ENCODE peak calls at places on chromosomes 16 and 17, in five cellular contexts. J is lung; D is brain microvascular endothelial cell; U is posterior vena cava; Y is stimulated activated CD4-positive, alpha-beta T cell treated with anti-CD3 and anti-CD28 coated beads, Interleukin-12 subunit alpha, Interleukin-12 subunit beta, amount 100 ng/mL, for 4 hours. L is an unnamed sample.
A peak's percentile ranks its signal among the peaks of the same experiment; 100 is the strongest.

GRCh38 chr16:57834936-57835335 is 32.6 kb upstream of the KIFC3 start:
- DNase-seq in D (peak; percentile 52), J (no peak), Y (no peak), U (no peak), L (no peak)

GRCh38 chr17:38868095-38868967 is 1.5 kb upstream of the LASP1 start:
- DNase-seq in D (peak; percentile 54), Y (no peak), J (peak; percentile 32), U (peak; percentile 93), L (peak; percentile 92)

GRCh38 chr17:48970865-48971687 is 2.7 kb upstream of the GIP start:
- DNase-seq in U (no peak), Y (no peak), D (no peak), J (no peak), L (no peak)

GRCh38 chr16:67547423-67548264 is 14.7 kb upstream of the CTCF start:
- DNase-seq in J (no peak), D (no peak), U (peak; percentile 80), Y (no peak), L (peak; percentile 79)

GRCh38 chr17:39652635-39653315 is 12.4 kb upstream of the TCAP start:
- DNase-seq in U (no peak), Y (no peak), J (no peak), D (no peak), L (no peak)

GRCh38 chr17:57881783-57882291 is 32.0 kb upstream of the MRPS23 start:
- DNase-seq in U (no peak), D (no peak), J (no peak), Y (no peak), L (peak; percentile 66)

GRCh38 chr16:74322301-74322710 is 25.7 kb downstream of the PSMD7 start:
- DNase-seq in U (no peak), D (no peak), J (no peak), Y (no peak), L (no peak)

GRCh38 chr17:5931611-5932010 is 138.6 kb upstream of the WSCD1 start:
- DNase-seq in D (no peak), U (no peak), J (no peak), Y (no peak), L (no peak)

GRCh38 chr16:64008131-64008530 is 1113.7 kb downstream of the CDH11 start:
- DNase-seq in Y (no peak), D (no peak), J (no peak), U (no peak), L (no peak)

GRCh38 chr16:26550111-26550610 is 516.6 kb upstream of the C16orf82 start:
- DNase-seq in U (no peak), J (no peak), Y (no peak), D (no peak), L (no peak)

GRCh38 chr17:32664936-32665583 is 178.3 kb downstream of the CDK5R1 start:
- DNase-seq in Y (no peak), U (no peak), D (no peak), J (no peak), L (no peak)

GRCh38 chr16:62805221-62805857 is 769.1 kb upstream of the CDH8 start:
- DNase-seq in U (no peak), Y (no peak), D (no peak), J (no peak), L (no peak)

GRCh38 chr17:50532452-50533024 is at the start of gene EPN3:
- DNase-seq in U (no peak), Y (no peak), D (no peak), J (no peak), L (peak; percentile 77)

GRCh38 chr17:78746263-78746948 is 35.7 kb downstream of the CYTH1 start:
- DNase-seq in Y (no peak), U (no peak), D (no peak), J (no peak), L (no peak)

GRCh38 chr16:23286131-23286532 is 16.0 kb upstream of the SCNN1B start:
- DNase-seq in J (no peak), Y (no peak), U (no peak), D (peak; percentile 65), L (no peak)

GRCh38 chr17:21132428-21132827 is 5.7 kb downstream of the DHRS7B start:
- DNase-seq in U (no peak), J (no peak), Y (no peak), D (no peak), L (no peak)

GRCh38 chr16:53931946-53932345 is 228.0 kb downstream of the FTO start:
- DNase-seq in Y (no peak), U (no peak), D (no peak), J (no peak), L (no peak)

GRCh38 chr17:76145231-76146052 is 4.4 kb upstream of the FOXJ1 start:
- DNase-seq in J (no peak), D (no peak), U (peak; percentile 70), Y (peak; percentile 34), L (no peak)

GRCh38 chr17:78977992-78978973 is 1.4 kb downstream of the LGALS3BP start:
- DNase-seq in J (no peak), U (no peak), D (no peak), Y (no peak), L (peak; percentile 71)

GRCh38 chr16:379183-379960 is 2.4 kb downstream of the PGAP6 start:
- DNase-seq in J (peak; percentile 88), D (no peak), Y (no peak), U (no peak), L (peak; percentile 92)

GRCh38 chr17:80793851-80794267 is 197.8 kb upstream of the CHMP6 start:
- DNase-seq in D (no peak), U (peak; percentile 30), J (no peak), Y (no peak), L (peak; percentile 31)

GRCh38 chr17:40886090-40886489 is 1.0 kb upstream of the KRT20 start:
- DNase-seq in D (peak; percentile 13), Y (no peak), J (no peak), U (no peak), L (no peak)

GRCh38 chr16:3980311-3981111 is 100.0 kb upstream of the CREBBP start:
- DNase-seq in J (no peak), D (peak; percentile 24), U (no peak), Y (no peak), L (peak; percentile 71)

GRCh38 chr16:74592847-74593246 is 14.1 kb downstream of the GLG1 start:
- DNase-seq in J (no peak), U (no peak), D (no peak), Y (no peak), L (no peak)

GRCh38 chr17:1882836-1883235 is 53.0 kb downstream of the RPA1 start:
- DNase-seq in Y (no peak), D (peak; percentile 51), J (no peak), U (no peak), L (no peak)

GRCh38 chr17:1754430-1755112 is 7.3 kb upstream of the SERPINF1 start:
- DNase-seq in Y (no peak), U (no peak), D (no peak), J (no peak), L (no peak)

GRCh38 chr17:44916059-44916780 is 920 bp upstream of the GFAP start:
- DNase-seq in D (no peak), Y (no peak), J (no peak), U (peak; percentile 61), L (no peak)

GRCh38 chr16:25035494-25036405 is 20.6 kb upstream of the ARHGAP17 start:
- DNase-seq in D (peak; percentile 68), Y (no peak), J (no peak), U (no peak), L (no peak)

GRCh38 chr17:31686495-31686894 is 172.5 kb downstream of the COPRS start:
- DNase-seq in U (no peak), J (no peak), D (no peak), Y (no peak), L (no peak)

GRCh38 chr17:616407-616806 is 98.2 kb downstream of the VPS53 start:
- DNase-seq in D (no peak), Y (no peak), U (no peak), J (no peak), L (no peak)

GRCh38 chr17:58513391-58513912 is 986 bp downstream of the MTMR4 start:
- DNase-seq in J (no peak), D (no peak), Y (peak; percentile 40), U (no peak), L (no peak)

GRCh38 chr17:80843741-80844156 is 147.9 kb upstream of the CHMP6 start:
- DNase-seq in Y (no peak), U (no peak), J (no peak), D (no peak), L (peak; percentile 15)

GRCh38 chr17:35871415-35871814 is 2.7 kb upstream of the HEATR9 start:
- DNase-seq in J (no peak), Y (no peak), U (no peak), D (no peak), L (no peak)

GRCh38 chr17:36773039-36773438 is 164.2 kb upstream of the LHX1 start:
- DNase-seq in D (no peak), Y (no peak), U (no peak), J (no peak), L (no peak)

L was measured in kidney.